ENCODE peak calls at places on chromosomes 5 and 9, in nine cellular contexts. D is fibroblast of mammary gland, I is PC-9, U is A549, S is fibroblast of pulmonary artery, A is fibroblast of lung, T is astrocyte, W is endothelial cell, M is neural progenitor cell. P is an unnamed sample.

GRCh38 chr5:7794823-7795222 is 56.1 kb downstream of the CFAP90 start:
- DNase-seq in M (peak), T (no peak), D (no peak), A (no peak), S (no peak), I (no peak), U (no peak), W (no peak), P (no peak)

GRCh38 chr9:21711504-21711903 is 90.9 kb upstream of the MTAP start:
- DNase-seq in A (no peak), I (peak), W (no peak), S (peak), D (peak), U (no peak), M (peak), T (peak), P (peak)

GRCh38 chr5:154334406-154335041 is 111.3 kb upstream of the SAP30L start:
- DNase-seq in U (no peak), T (peak), A (peak), M (no peak), W (no peak), S (no peak), I (no peak), D (peak), P (no peak)

GRCh38 chr9:95511232-95511951 is 5.4 kb downstream of the PTCH1 start:
- DNase-seq in A (peak), T (no peak), D (peak), M (peak), S (peak), I (peak), U (peak), W (no peak), P (peak)

GRCh38 chr9:33263131-33263935 is 1.2 kb downstream of the BAG1 start:
- DNase-seq in T (peak), D (peak), I (no peak), A (peak), S (peak), U (no peak), M (peak), W (no peak), P (peak)

GRCh38 chr9:38041564-38042267 is 27.3 kb downstream of the SHB start:
- DNase-seq in U (no peak), S (no peak), D (no peak), T (no peak), A (no peak), M (no peak), W (no peak), I (no peak), P (no peak)

GRCh38 chr9:135479469-135480052 is at the start of gene PPP1R26:
- DNase-seq in D (no peak), S (no peak), T (no peak), U (peak), W (no peak), M (peak), I (peak), A (no peak), P (peak)

GRCh38 chr5:156402387-156402921 is 75.5 kb downstream of the SGCD start:
- DNase-seq in A (no peak), T (peak), U (peak), D (no peak), S (no peak), I (no peak), M (peak), W (no peak), P (peak)

GRCh38 chr5:180830253-180831138 is 27.9 kb upstream of the MGAT1 start:
- DNase-seq in S (peak), A (peak), D (peak), U (peak), T (peak), I (peak), M (no peak), W (no peak), P (peak)

GRCh38 chr5:123865641-123866040 is 353.7 kb downstream of the CSNK1G3 start:
- DNase-seq in M (no peak), A (no peak), T (peak), W (no peak), S (no peak), U (no peak), D (no peak), I (no peak), P (no peak)

GRCh38 chr9:115921301-115921700 is 232.3 kb upstream of the PAPPA start:
- DNase-seq in A (peak), W (no peak), M (no peak), S (peak), I (no peak), U (no peak), D (peak), T (peak), P (no peak)

GRCh38 chr5:5883116-5883515 is 460.6 kb downstream of the ICE1 start:
- DNase-seq in A (no peak), W (no peak), S (no peak), I (no peak), U (no peak), D (no peak), M (no peak), T (no peak), P (no peak)

GRCh38 chr5:142717582-142718215 is 31.8 kb upstream of the FGF1 start:
- DNase-seq in W (peak), U (peak), A (peak), S (peak), T (peak), D (peak), I (peak), M (peak), P (peak)

GRCh38 chr5:14825977-14826376 is 45.6 kb downstream of the ANKH start:
- DNase-seq in M (no peak), D (no peak), W (no peak), A (no peak), S (no peak), U (no peak), I (no peak), T (no peak), P (no peak)

GRCh38 chr9:84501587-84501986 is 161.0 kb upstream of the SLC28A3 start:
- DNase-seq in U (no peak), D (no peak), M (no peak), A (no peak), W (no peak), I (no peak), T (no peak), S (no peak), P (no peak)

GRCh38 chr9:6305954-6306563 is 22.1 kb upstream of the TPD52L3 start:
- DNase-seq in A (peak), W (no peak), I (no peak), D (peak), M (peak), T (peak), S (peak), U (peak), P (peak)

GRCh38 chr5:91352831-91353695 is 30.1 kb downstream of the ARRDC3 start:
- DNase-seq in I (no peak), S (no peak), D (no peak), W (no peak), T (no peak), U (no peak), M (peak), A (no peak), P (no peak)

GRCh38 chr5:172830876-172831662 is 3.0 kb upstream of the ERGIC1 start:
- DNase-seq in I (no peak), S (peak), D (peak), U (no peak), A (peak), M (no peak), W (no peak), T (peak), P (no peak)

GRCh38 chr5:10315824-10316509 is 8.3 kb upstream of the CMBL start:
- DNase-seq in D (no peak), M (no peak), A (no peak), I (no peak), W (no peak), T (no peak), S (no peak), U (no peak), P (no peak)

GRCh38 chr9:86353591-86354047 is 591 bp downstream of the TUT7 start:
- DNase-seq in U (no peak), M (no peak), W (no peak), A (peak), T (no peak), S (peak), I (peak), D (peak), P (peak)

DNA sequence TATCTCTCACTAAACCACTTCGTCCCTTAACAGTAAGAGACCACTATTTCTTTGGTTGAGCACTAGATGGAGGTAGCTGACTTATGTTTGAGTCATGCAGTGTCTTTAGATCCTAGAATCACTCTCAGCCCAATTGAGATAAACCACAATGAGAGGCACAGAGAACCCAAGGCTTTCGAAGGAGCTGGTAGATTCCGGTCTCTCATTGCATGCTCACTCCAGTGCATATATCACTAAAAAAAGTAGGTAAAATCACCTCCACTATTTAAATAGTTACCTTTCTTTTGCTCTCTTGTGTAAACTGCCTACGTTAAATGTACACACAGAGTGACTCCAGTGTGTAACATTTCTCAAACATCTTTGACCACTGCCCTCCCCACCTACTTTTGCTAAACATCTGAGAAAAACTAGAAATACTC is 27.6 kb downstream of the ACTL7A start:
- DNase-seq in T (peak), A (peak), W (no peak), D (peak), M (peak), U (peak), I (no peak), S (peak), P (peak)
- TF ChIP-seq CTCF in T (peak), A (no peak), W (no peak), D (peak), M (peak), U (peak), I (no peak), S (peak), P (no peak)

GRCh38 chr9:117355542-117355941 is 59.3 kb downstream of the ASTN2 start:
- DNase-seq in A (no peak), I (no peak), D (no peak), M (no peak), U (no peak), T (no peak), W (no peak), S (no peak), P (no peak)

GRCh38 chr9:117354252-117354847 is 60.5 kb downstream of the ASTN2 start:
- DNase-seq in I (no peak), W (no peak), D (no peak), A (no peak), M (no peak), U (no peak), T (no peak), S (no peak), P (no peak)

GRCh38 chr9:117359910-117360309 is 54.9 kb downstream of the ASTN2 start:
- DNase-seq in W (no peak), A (no peak), T (no peak), S (no peak), D (no peak), U (no peak), M (no peak), I (no peak), P (no peak)

DNA sequence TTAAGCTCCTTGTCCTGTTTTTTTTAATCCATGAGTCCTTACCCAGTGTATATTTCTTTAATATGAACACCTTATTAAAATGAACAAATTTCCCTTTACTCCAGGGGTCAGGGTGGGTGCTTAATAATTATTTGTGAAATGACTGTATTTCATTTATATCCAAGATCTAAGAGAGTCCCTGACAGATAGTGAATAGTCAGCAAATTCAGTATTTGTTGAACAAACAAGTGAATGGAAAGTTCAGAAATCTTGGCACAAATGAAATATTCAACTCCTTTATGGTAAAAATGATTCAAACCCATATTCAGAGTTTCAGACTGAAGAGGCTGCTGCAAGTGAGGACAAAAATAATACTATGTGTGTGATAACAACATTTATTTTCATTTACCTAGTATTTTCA is 59.9 kb downstream of the ASTN2 start:
- DNase-seq in D (no peak), A (no peak), M (no peak), S (no peak), U (no peak), W (no peak), I (no peak), T (no peak), P (no peak)
- TF ChIP-seq CTCF in D (no peak), A (no peak), M (no peak), S (no peak), U (no peak), W (no peak), I (no peak), T (no peak), P (no peak)

DNA sequence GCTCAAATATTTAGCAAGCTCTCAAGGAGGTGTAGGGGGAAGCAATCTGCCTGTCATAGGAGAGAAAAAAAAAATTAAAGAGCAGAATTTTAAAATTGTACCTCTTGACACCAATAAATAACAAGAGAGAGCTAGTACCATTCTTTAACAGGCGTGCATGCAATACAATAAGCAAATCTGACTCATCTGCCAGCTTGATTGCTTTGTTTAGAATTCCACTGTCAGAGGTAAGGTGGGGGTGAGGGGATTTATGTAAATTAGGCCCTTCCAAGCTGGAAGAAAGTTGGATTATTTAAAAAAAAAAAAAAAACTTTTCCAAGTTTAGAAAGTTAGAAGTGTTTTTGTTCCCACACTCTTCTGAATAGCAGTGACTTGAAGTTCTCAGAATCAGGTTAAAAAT is 477.3 kb downstream of the TLE4 start:
- DNase-seq in A (no peak), D (no peak), I (no peak), M (peak), T (peak), S (no peak), W (no peak), U (no peak), P (no peak)
- TF ChIP-seq CTCF in A (no peak), D (no peak), I (no peak), M (no peak), T (no peak), S (no peak), W (no peak), U (no peak), P (no peak)

DNA sequence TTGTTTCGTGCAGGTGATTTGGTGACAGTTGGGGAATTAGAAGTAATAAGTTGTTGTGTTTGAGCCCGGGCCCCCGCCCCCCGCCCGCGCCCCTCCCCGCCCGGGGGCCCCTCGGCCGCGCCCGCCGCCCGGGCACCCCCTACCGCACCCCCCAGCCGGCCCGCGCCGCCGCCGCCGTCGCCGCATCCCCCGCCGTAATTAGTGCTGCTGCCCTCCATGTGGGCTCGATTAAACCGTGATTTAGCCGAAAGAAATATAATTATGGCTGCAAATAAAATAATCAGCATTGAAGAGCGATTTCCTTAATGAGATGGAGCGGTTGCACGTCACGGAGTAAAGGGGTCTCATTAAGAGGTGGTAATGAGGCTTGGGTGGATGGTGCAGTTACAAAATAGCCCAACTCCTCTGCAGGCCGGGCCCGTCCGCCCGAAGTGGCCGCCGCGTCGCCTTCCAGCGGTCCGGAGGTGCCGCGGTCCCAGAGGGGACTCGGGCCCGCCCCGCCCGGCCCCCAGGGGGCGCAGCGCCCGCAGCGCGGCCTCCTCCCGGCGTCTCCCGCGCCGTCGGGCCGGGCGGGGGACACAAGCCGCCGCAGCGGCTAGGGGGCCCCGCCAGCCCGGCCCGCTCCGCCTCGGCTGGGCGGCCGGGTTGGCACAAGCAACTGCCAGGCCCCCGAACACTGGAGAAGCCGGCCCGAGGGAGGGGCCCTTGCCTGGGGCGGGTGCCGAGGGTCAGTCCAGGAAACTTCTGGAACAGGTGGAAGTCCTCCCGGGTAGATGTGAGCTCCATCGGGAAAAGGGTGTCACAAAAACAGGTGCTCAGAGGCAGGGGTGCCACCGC is 6.9 kb upstream of the OTP start:
- DNase-seq in A (no peak), U (peak), S (no peak), D (no peak), M (peak), W (peak), I (peak), T (no peak), P (no peak)
- TF ChIP-seq CTCF in A (peak), U (peak), S (no peak), D (no peak), M (peak), W (peak), I (no peak), T (no peak), P (peak)

DNA sequence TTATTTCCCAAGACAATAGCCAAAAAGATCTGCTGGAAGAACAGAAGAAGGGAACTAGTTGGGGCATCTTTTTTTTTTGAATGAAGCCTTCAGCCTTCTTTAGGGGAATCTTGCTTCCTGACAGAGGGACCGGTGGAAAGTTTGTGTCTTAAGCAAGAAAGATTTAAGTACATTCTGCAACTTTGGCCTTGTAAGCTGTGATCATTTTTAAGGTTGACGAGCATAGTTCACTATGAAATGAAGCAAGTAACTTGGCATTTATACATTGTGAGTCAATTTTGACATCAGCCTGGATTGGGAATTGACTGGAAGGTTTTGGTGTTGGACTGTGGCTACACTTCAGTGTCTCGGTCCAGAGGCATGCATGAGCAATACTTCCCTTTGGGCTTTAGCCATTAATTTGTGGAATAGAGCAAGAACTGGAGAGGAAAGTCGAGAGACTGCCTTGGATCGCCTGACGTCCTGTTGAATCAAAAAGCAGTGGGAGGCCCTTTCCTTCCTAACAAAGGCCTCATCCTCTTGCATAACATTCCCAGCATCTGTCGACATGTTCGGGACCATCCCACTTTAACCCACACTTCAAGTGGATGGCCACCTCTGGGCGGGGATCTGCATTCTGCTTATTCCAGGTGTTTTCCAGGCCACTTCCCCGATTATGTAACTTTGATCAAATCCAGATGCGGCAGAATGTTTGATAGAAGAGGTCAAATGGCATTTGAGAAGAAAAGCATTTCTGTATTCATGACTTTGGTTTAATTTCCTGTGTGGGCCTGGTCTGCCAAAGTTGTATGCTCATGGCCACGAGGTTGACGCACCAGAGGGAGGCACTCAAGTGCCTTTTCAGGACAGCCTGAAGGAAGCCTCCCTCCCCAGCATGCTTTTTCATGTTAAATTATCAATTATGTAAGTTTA is 12.5 kb downstream of the ABL1 start:
- DNase-seq in M (peak), U (peak), W (peak), A (peak), I (peak), S (peak), D (peak), T (peak), P (peak)
- TF ChIP-seq CTCF in M (no peak), U (peak), W (no peak), A (peak), I (no peak), S (peak), D (peak), T (peak), P (no peak)

DNA sequence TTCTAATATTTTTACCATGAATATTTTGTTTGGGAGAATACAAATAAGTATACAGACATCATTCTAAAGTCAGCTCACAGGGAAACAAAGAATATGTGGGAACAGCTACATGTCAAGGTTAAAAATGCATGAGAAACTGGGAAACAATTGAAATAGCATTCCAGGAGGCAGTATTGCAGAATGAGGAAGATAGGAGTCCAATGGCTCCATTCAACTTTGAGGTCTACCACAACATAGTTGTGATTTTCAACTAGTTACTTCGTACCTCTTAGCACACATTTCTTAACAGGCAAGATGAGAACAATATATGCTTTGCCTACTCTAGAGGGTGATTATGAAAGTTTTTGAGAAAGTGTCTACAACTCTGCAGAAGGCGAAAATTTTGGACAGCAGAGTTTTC is 35.2 kb upstream of the CAST start:
- DNase-seq in A (peak), W (no peak), T (peak), I (no peak), U (no peak), M (no peak), D (peak), S (peak), P (no peak)
- TF ChIP-seq CTCF in A (no peak), W (no peak), T (no peak), I (no peak), U (no peak), M (no peak), D (peak), S (no peak), P (no peak)

GRCh38 chr9:120867676-120868338 is 9.2 kb downstream of the PHF19 start:
- DNase-seq in T (no peak), I (no peak), D (no peak), M (no peak), W (no peak), A (no peak), U (no peak), S (no peak), P (no peak)

GRCh38 chr9:120868676-120869359 is 8.2 kb downstream of the PHF19 start:
- DNase-seq in U (peak), W (peak), I (peak), A (peak), S (peak), T (peak), D (peak), M (peak), P (peak)

GRCh38 chr9:120869726-120870125 is 7.3 kb downstream of the PHF19 start:
- DNase-seq in S (no peak), W (no peak), D (no peak), I (no peak), U (no peak), T (no peak), A (no peak), M (no peak), P (no peak)

GRCh38 chr9:120869360-120869687 is 7.7 kb downstream of the PHF19 start:
- DNase-seq in M (no peak), S (no peak), A (no peak), T (no peak), I (no peak), W (no peak), D (no peak), U (no peak), P (no peak)

GRCh38 chr9:120868339-120868675 is 8.7 kb downstream of the PHF19 start:
- DNase-seq in S (peak), D (peak), T (peak), U (no peak), I (no peak), M (no peak), W (no peak), A (peak), P (no peak)
- TF ChIP-seq CTCF in S (no peak), D (no peak), T (no peak), U (no peak), I (no peak), M (no peak), W (no peak), A (no peak), P (no peak)